ENCODE peak calls at places on chromosomes 11 and 22, in four cellular contexts. I, F, Y and Q are unnamed samples.

GRCh38 chr22:30705710-30706651 is 11.3 kb downstream of the OSBP2 start:
- DNase-seq in F (no peak), I (no peak), Y (peak; percentile 84), Q (peak; percentile 66)

GRCh38 chr11:8222820-8223512 is 40.7 kb downstream of the LMO1 start:
- DNase-seq in I (no peak), F (no peak), Y (no peak), Q (peak; percentile 50)

GRCh38 chr22:22060200-22061084 is 77.9 kb upstream of the TOP3B start:
- DNase-seq in I (peak; percentile 64), F (peak; percentile 79), Y (peak; percentile 28), Q (peak; percentile 37)

GRCh38 chr11:57460756-57461749 is 725 bp downstream of the RTN4RL2 start:
- DNase-seq in I (no peak), Y (no peak), F (no peak), Q (no peak)

GRCh38 chr22:38172016-38172431 is 9.6 kb downstream of the PLA2G6 start:
- DNase-seq in I (no peak), Y (peak; percentile 64), F (no peak), Q (no peak)

GRCh38 chr11:68142028-68142412 is 20.8 kb upstream of the CHKA start:
- DNase-seq in I (no peak), Y (no peak), F (no peak), Q (no peak)

GRCh38 chr11:132444891-132445290 is 1074.5 kb downstream of the NTM start:
- DNase-seq in F (no peak), Y (no peak), I (no peak), Q (no peak)

GRCh38 chr22:29306830-29307657 is 594 bp downstream of the GAS2L1 start:
- DNase-seq in I (peak; percentile 92), F (peak; percentile 89), Y (peak; percentile 56), Q (peak; percentile 76)

GRCh38 chr22:44665115-44665514 is 36.9 kb upstream of the PRR5 start:
- DNase-seq in F (no peak), I (no peak), Y (no peak), Q (no peak)

GRCh38 chr11:128759597-128759996 is 65.7 kb downstream of the FLI1 start:
- DNase-seq in I (peak; percentile 13), F (no peak), Y (no peak), Q (no peak)

GRCh38 chr22:43014062-43014875 is 680 bp downstream of the PACSIN2 start:
- DNase-seq in F (peak; percentile 66), Y (peak; percentile 30), I (peak; percentile 71), Q (no peak)

GRCh38 chr11:73875840-73876239 is 806 bp downstream of the COA4 start:
- DNase-seq in I (peak; percentile 14), Y (no peak), F (no peak), Q (no peak)

GRCh38 chr11:108693852-108694251 is 29.0 kb downstream of the DDX10 start:
- DNase-seq in I (no peak), Y (peak; percentile 86), F (no peak), Q (no peak)

GRCh38 chr11:35800970-35801953 is 138.7 kb downstream of the TRIM44 start:
- DNase-seq in I (no peak), F (no peak), Y (no peak), Q (no peak)

GRCh38 chr11:48019230-48019584 is 38.8 kb downstream of the PTPRJ start:
- DNase-seq in F (no peak), I (peak; percentile 80), Y (no peak), Q (no peak)

GRCh38 chr22:29726104-29726503 is 6.3 kb downstream of the CABP7 start:
- DNase-seq in Y (no peak), I (no peak), F (no peak), Q (no peak)

GRCh38 chr11:1854132-1854948 is 1.5 kb downstream of the LSP1 start:
- DNase-seq in Y (no peak), I (no peak), F (no peak), Q (no peak)
- H3K4me3 ChIP-seq in Y (no peak overlapping the region), I (no peak overlapping the region), F (no peak overlapping the region), Q (no peak overlapping the region)

DNA sequence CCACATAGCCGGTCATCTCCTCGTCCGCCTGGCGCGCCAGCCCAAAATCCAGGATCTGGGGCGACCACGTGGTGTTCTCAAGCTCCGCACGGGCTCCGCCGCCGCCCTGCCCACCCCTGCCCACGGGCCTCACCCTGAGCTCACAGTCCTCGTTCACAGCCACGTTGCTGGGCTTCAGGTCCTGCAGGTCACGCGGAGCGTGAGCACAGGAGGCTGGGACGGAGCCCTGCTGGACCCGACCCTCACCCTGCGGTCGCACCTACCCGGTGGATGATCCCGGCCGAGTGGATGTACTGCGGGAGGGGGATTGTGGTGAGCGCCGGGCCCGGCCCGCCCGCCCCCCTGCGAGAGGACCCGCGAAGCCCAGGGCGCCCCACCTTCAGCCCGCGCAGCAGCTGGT is 3.2 kb downstream of the MAPK11 start:
- DNase-seq in I (no peak), Y (no peak), F (no peak), Q (no peak)
- H3K4me3 ChIP-seq in I (no peak overlapping the region), Y (no peak overlapping the region), F (no peak overlapping the region), Q (no peak overlapping the region)

GRCh38 chr11:61357233-61357893 is 4.3 kb downstream of the CYB561A3 start:
- DNase-seq in F (no peak), Y (no peak), I (no peak), Q (no peak)
- H3K4me3 ChIP-seq in F (no peak overlapping the region), Y (no peak overlapping the region), I (no peak overlapping the region), Q (no peak overlapping the region)

GRCh38 chr22:25704701-25705100 is 37.3 kb upstream of the MYO18B start:
- DNase-seq in I (no peak), Y (no peak), F (no peak), Q (no peak)
- H3K4me3 ChIP-seq in I (no peak overlapping the region), Y (no peak overlapping the region), F (no peak overlapping the region), Q (no peak overlapping the region)

GRCh38 chr11:118343981-118344521 is at the start of gene CD3G:
- DNase-seq in Y (no peak), I (no peak), F (no peak), Q (no peak)

GRCh38 chr11:118343248-118343647 is 743 bp upstream of the CD3D start:
- DNase-seq in F (no peak), Y (no peak), I (no peak), Q (no peak)

GRCh38 chr11:118342503-118343161 is at the start of gene CD3D:
- DNase-seq in F (no peak), I (no peak), Y (no peak), Q (no peak)

GRCh38 chr11:118340437-118340836 is 2.1 kb downstream of the CD3D start:
- DNase-seq in F (no peak), I (no peak), Y (no peak), Q (no peak)

DNA sequence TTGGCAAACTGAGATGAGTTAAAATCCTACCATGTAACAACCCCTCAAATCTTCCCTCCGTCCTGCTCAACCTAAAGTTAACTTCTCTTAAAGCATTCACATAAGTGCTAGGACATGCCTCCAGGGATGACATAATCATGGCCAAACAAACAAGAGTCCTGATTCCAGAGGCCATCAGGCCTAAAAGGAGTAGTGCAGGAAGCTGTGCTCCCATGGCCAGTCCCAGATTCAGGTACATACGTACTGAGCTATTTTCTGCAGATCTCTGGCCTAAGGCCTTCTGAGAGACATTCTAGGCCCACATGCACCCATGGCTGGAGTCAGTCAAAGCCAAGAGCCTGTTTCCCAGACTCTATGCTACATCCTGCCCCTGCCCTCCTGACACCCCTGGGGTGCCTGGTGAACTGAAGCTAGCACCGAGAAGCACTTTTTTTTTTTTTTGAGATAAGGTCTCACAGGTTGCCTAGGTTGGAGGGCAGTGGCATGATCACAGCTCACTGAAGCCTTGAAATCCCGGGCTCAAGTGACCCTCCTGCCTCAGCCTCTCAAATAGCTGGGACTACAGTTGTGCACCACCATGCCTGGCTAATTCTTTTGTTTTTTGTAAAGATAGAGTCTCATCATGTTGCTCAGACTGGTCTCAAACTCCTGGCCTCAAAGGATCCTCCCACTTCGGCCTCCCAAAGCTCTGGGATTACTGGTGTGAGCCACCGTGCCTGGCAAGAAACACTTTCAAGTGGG is 586 bp downstream of the CD3D start:
- DNase-seq in I (no peak), F (no peak), Y (no peak), Q (no peak)
- H3K4me3 ChIP-seq in I (no peak overlapping the region), F (no peak overlapping the region), Y (no peak overlapping the region), Q (no peak overlapping the region)

GRCh38 chr11:116930586-116930985 is 93.2 kb upstream of the APOA1 start:
- DNase-seq in Y (no peak), I (no peak), F (no peak), Q (no peak)
- H3K4me3 ChIP-seq in Y (no peak overlapping the region), I (no peak overlapping the region), F (no peak overlapping the region), Q (no peak overlapping the region)